ENCODE peak calls at places on chromosomes 4 and X, in six cellular contexts. Z is SK-N-SH, T is K562, J is HepG2, R is GM12878, C is H1. O is an unnamed sample.

GRCh38 chr4:139015948-139016451 is 419 bp downstream of the NOCT start:
- DNase-seq in R (no peak), T (peak; percentile 63), C (no peak), J (peak; percentile 12), Z (no peak), O (no peak)

GRCh38 chrX:56029188-56029587 is 203.0 kb upstream of the KLF8 start:
- DNase-seq in J (no peak), Z (no peak), C (no peak), R (no peak), T (no peak), O (no peak)

GRCh38 chr4:53840643-53841042 is 223.8 kb downstream of the CHIC2 start:
- DNase-seq in Z (no peak), C (no peak), T (no peak), J (no peak), R (no peak), O (no peak)

GRCh38 chr4:1208970-1209704 is 36.8 kb upstream of the SPON2 start:
- DNase-seq in T (no peak), Z (no peak), R (no peak), J (no peak), C (no peak), O (no peak)

GRCh38 chr4:15756361-15756861 is 21.7 kb upstream of the CD38 start:
- DNase-seq in Z (no peak), J (peak; percentile 16), R (peak; percentile 66), T (peak; percentile 12), C (no peak), O (peak; percentile 26)

GRCh38 chr4:2413821-2414610 is 4.4 kb downstream of the ZFYVE28 start:
- DNase-seq in Z (no peak), J (no peak), T (peak; percentile 61), R (no peak), C (no peak), O (no peak)

GRCh38 chr4:109164011-109164410 is 138.4 kb downstream of the COL25A1 start:
- DNase-seq in T (no peak), Z (no peak), R (no peak), J (peak; percentile 2), C (no peak), O (no peak)

GRCh38 chr4:80266267-80266901 is at the start of gene FGF5:
- DNase-seq in J (no peak), Z (peak; percentile 83), T (peak; percentile 85), R (no peak), C (no peak), O (no peak)

GRCh38 chrX:75181721-75182120 is 25.6 kb upstream of the ABCB7 start:
- DNase-seq in R (no peak), Z (no peak), T (no peak), J (no peak), C (no peak), O (no peak)

GRCh38 chrX:47723689-47724088 is 64.7 kb upstream of the UXT start:
- DNase-seq in R (no peak), T (peak; percentile 65), Z (no peak), C (no peak), J (peak; percentile 3), O (no peak)

GRCh38 chr4:182809417-182810102 is 107.6 kb downstream of the DCTD start:
- DNase-seq in R (no peak), J (peak; percentile 6), T (no peak), C (no peak), Z (no peak), O (peak; percentile 18)

GRCh38 chr4:110005461-110006056 is 92.9 kb downstream of the EGF start:
- DNase-seq in T (peak; percentile 65), C (no peak), J (peak; percentile 60), Z (peak; percentile 52), R (peak; percentile 43), O (peak; percentile 57)

GRCh38 chr4:985123-985830 is 1.6 kb upstream of the IDUA start:
- DNase-seq in C (no peak), Z (no peak), J (peak; percentile 65), R (no peak), T (peak; percentile 94), O (no peak)

GRCh38 chrX:46588263-46588662 is 14.7 kb downstream of the CHST7 start:
- DNase-seq in R (no peak), J (no peak), Z (no peak), C (no peak), T (no peak), O (no peak)

GRCh38 chr4:2058264-2059033 is 678 bp upstream of the NAT8L start:
- DNase-seq in R (no peak), J (no peak), Z (peak; percentile 93), C (no peak), T (peak; percentile 45), O (no peak)

GRCh38 chr4:56261027-56261426 is 126.3 kb downstream of the AASDH start:
- DNase-seq in J (no peak), Z (no peak), T (no peak), C (no peak), R (peak; percentile 2), O (no peak)

GRCh38 chr4:127533028-127533700 is 99.6 kb upstream of the INTU start:
- DNase-seq in T (peak; percentile 58), R (no peak), Z (no peak), C (no peak), J (no peak), O (no peak)

GRCh38 chr4:78336093-78336943 is 215.3 kb upstream of the ANXA3 start:
- DNase-seq in Z (no peak), R (no peak), C (no peak), T (peak; percentile 3), J (no peak), O (no peak)

GRCh38 chr4:122285285-122285684 is 93.5 kb upstream of the ADAD1 start:
- DNase-seq in C (no peak), T (peak; percentile 64), J (no peak), Z (no peak), R (no peak), O (no peak)

GRCh38 chr4:8135666-8136065 is 22.9 kb downstream of the ABLIM2 start:
- DNase-seq in T (no peak), J (no peak), C (no peak), Z (no peak), R (no peak), O (no peak)

GRCh38 chr4:8607603-8608481 is 15.3 kb downstream of the CPZ start:
- DNase-seq in R (no peak), J (no peak), T (peak; percentile 42), C (peak; percentile 21), Z (peak; percentile 97), O (no peak)

GRCh38 chrX:87583679-87584078 is 66.1 kb downstream of the KLHL4 start:
- DNase-seq in T (peak; percentile 47), R (no peak), Z (peak; percentile 2), J (peak; percentile 3), C (peak; percentile 5), O (no peak)

GRCh38 chr4:14695411-14695810 is 306.9 kb upstream of the CPEB2 start:
- DNase-seq in J (no peak), R (no peak), C (no peak), T (no peak), Z (no peak), O (no peak)

GRCh38 chrX:39896951-39897740 is 200.6 kb downstream of the BCOR start:
- DNase-seq in R (no peak), C (no peak), Z (no peak), T (no peak), J (peak; percentile 24), O (no peak)

GRCh38 chrX:132411310-132411977 is 77.4 kb downstream of the MBNL3 start:
- DNase-seq in C (no peak), Z (no peak), T (no peak), R (no peak), J (peak; percentile 68), O (no peak)

GRCh38 chr4:43357252-43357974 is 464.9 kb downstream of the GRXCR1 start:
- DNase-seq in Z (no peak), T (no peak), C (no peak), J (no peak), R (no peak), O (no peak)

GRCh38 chrX:153877571-153878261 is 8.3 kb downstream of the L1CAM start:
- DNase-seq in R (no peak), J (no peak), T (no peak), Z (no peak), C (no peak), O (no peak)

GRCh38 chr4:81021526-81021944 is 9.0 kb upstream of the BMP3 start:
- DNase-seq in R (no peak), J (no peak), Z (no peak), T (no peak), C (no peak), O (no peak)

GRCh38 chr4:115433501-115433900 is 320.1 kb upstream of the NDST4 start:
- DNase-seq in C (no peak), T (no peak), Z (no peak), R (no peak), J (no peak), O (no peak)

GRCh38 chr4:144574004-144574403 is 72.0 kb upstream of the HHIP start:
- DNase-seq in Z (no peak), R (no peak), C (no peak), T (no peak), J (no peak), O (no peak)
- TF ChIP-seq JUND in Z (no peak), R (no peak), C (no peak), T (no peak), J (no peak), O (no peak)

GRCh38 chr4:153919667-153920066 is 130.8 kb upstream of the SFRP2 start:
- DNase-seq in J (no peak), C (no peak), T (no peak), Z (no peak), R (no peak), O (no peak)
- H3K27ac ChIP-seq in J (no peak overlapping the region), C (no peak overlapping the region), T (no peak overlapping the region), Z (no peak overlapping the region), R (no peak overlapping the region), O (no peak overlapping the region)

DNA sequence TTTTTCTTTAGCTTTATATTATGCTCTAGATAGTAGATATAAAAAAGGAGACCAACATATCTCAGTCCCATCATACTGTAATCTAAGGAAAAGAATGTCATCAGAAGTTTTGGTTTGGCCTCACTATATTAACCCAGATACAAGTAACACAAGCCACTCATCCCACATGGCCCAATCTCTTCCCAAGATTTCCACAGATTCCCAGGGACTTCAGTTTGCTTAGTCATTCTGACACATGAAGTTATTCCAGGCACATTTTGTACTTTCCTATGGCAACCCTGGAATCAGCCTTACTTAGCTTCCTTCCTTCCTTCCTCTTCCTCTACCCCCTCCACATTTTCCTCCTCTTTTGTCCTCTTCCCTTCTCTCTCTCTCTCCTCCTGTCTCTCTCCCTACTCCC is 21.7 kb upstream of the DCLK2 start:
- DNase-seq in R (no peak), Z (no peak), J (no peak), C (no peak), T (no peak), O (no peak)
- TF ChIP-seq JUND in R (no peak), Z (no peak), J (no peak), C (no peak), T (no peak), O (no peak)

DNA sequence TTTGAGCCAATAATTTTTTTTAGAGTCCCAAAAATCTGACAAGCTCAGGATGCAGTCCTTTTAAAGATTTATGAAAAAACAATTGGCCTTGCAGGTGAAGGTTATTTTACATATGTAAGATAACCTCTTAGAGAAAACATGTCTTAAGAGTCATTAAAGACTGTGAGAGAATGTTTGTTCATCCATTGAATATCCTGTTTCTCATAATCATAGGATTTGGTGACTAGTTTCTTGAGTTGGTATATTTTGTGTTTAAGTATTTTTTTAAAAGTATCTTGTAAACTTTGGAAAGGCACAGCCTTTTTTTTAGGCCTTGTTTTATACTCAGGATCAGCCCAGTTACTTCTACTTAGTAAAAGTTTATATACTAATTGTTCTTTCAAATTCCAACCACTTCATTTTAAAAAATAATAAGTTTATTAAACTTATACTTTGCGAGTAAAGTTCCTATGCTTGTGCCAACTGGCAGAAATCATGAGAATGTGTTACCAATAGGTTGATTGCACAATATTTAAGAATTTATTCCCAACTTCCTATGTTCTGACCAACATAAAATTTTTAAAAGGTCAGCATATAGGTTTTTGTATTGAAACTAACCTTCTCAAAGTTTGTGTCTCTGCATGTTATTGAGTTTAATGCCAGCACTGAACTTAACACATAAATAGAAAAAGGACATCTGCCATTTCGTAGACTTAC is 40.0 kb upstream of the ARSJ start:
- DNase-seq in C (no peak), Z (no peak), J (no peak), T (no peak), R (no peak), O (no peak)
- H3K27ac ChIP-seq in C (no peak overlapping the region), Z (no peak overlapping the region), J (no peak overlapping the region), T (no peak overlapping the region), R (no peak overlapping the region), O (no peak overlapping the region)

O was measured in HCT116.